ENCODE peak calls at places on chromosome 22, in seven cellular contexts. D, Q, N, S, L, X and Z are unnamed samples.

GRCh38 chr22:31604746-31605705 is 57.0 kb downstream of the PISD start:
- DNase-seq in D (no peak), Q (no peak), N (no peak), S (no peak), L (no peak), X (no peak), Z (no peak)

GRCh38 chr22:32327066-32327465 is 30.6 kb upstream of the RFPL3 start:
- DNase-seq in D (no peak), Q (peak; percentile 22), N (peak; percentile 23), S (no peak), L (peak; percentile 20), X (no peak), Z (no peak)

GRCh38 chr22:39236321-39237275 is 8.2 kb downstream of the PDGFB start:
- DNase-seq in D (no peak), Q (no peak), N (peak; percentile 76), S (no peak), L (no peak), X (no peak), Z (no peak)

GRCh38 chr22:37196539-37197450 is 8.7 kb upstream of the C1QTNF6 start:
- DNase-seq in D (peak; percentile 88), Q (peak; percentile 72), N (peak; percentile 91), S (peak; percentile 93), L (peak; percentile 64), X (peak; percentile 84), Z (peak; percentile 73)

GRCh38 chr22:32745251-32745995 is 56.1 kb upstream of the TIMP3 start:
- DNase-seq in D (no peak), Q (peak; percentile 90), N (no peak), S (peak; percentile 43), L (peak; percentile 71), X (peak; percentile 78), Z (no peak)

GRCh38 chr22:37062657-37063381 is 11.3 kb downstream of the KCTD17 start:
- DNase-seq in D (no peak), Q (no peak), N (no peak), S (no peak), L (no peak), X (no peak), Z (no peak)

GRCh38 chr22:48436201-48436931 is 1391.3 kb downstream of the BRD1 start:
- DNase-seq in D (no peak), Q (no peak), N (no peak), S (no peak), L (no peak), X (no peak), Z (no peak)

GRCh38 chr22:25368271-25368670 is 148.8 kb downstream of the CRYBB2 start:
- DNase-seq in D (peak; percentile 40), Q (peak; percentile 67), N (peak; percentile 45), S (peak; percentile 80), L (no peak), X (peak; percentile 75), Z (peak; percentile 12)

GRCh38 chr22:23387827-23388491 is 192.1 kb downstream of the IGLL1 start:
- DNase-seq in D (no peak), Q (no peak), N (no peak), S (no peak), L (no peak), X (no peak), Z (no peak)

GRCh38 chr22:34829485-34829884 is 236.5 kb upstream of the ISX start:
- DNase-seq in D (no peak), Q (no peak), N (no peak), S (no peak), L (no peak), X (no peak), Z (no peak)

GRCh38 chr22:49525776-49526535 is 301.7 kb downstream of the BRD1 start:
- DNase-seq in D (no peak), Q (no peak), N (no peak), S (no peak), L (no peak), X (no peak), Z (no peak)

GRCh38 chr22:49845241-49845640 is 8.4 kb upstream of the ZBED4 start:
- DNase-seq in D (no peak), Q (no peak), N (no peak), S (no peak), L (no peak), X (no peak), Z (no peak)

GRCh38 chr22:26470807-26471206 is 12.8 kb downstream of the HPS4 start:
- DNase-seq in D (no peak), Q (peak; percentile 39), N (no peak), S (no peak), L (no peak), X (no peak), Z (no peak)

GRCh38 chr22:48902983-48903650 is 924.6 kb downstream of the BRD1 start:
- DNase-seq in D (no peak), Q (no peak), N (no peak), S (no peak), L (no peak), X (no peak), Z (no peak)

GRCh38 chr22:37634505-37635002 is 4.9 kb upstream of the SH3BP1 start:
- DNase-seq in D (no peak), Q (no peak), N (no peak), S (no peak), L (no peak), X (no peak), Z (no peak)

GRCh38 chr22:47069270-47069669 is 306.8 kb downstream of the TBC1D22A start:
- DNase-seq in D (no peak), Q (no peak), N (no peak), S (no peak), L (no peak), X (no peak), Z (no peak)

GRCh38 chr22:35547993-35548761 is 7.5 kb downstream of the RASD2 start:
- DNase-seq in D (no peak), Q (no peak), N (no peak), S (no peak), L (no peak), X (no peak), Z (no peak)

GRCh38 chr22:38755911-38756532 is at the start of gene SUN2:
- DNase-seq in D (peak; percentile 79), Q (peak; percentile 49), N (peak; percentile 95), S (peak; percentile 97), L (peak; percentile 92), X (peak; percentile 79), Z (peak; percentile 57)

GRCh38 chr22:19554834-19555404 is 30.7 kb upstream of the CLDN5 start:
- DNase-seq in D (peak; percentile 46), Q (peak; percentile 47), N (no peak), S (no peak), L (peak; percentile 47), X (peak; percentile 10), Z (no peak)

GRCh38 chr22:27573280-27573711 is 228.3 kb downstream of the MN1 start:
- DNase-seq in D (no peak), Q (no peak), N (no peak), S (no peak), L (no peak), X (no peak), Z (no peak)

GRCh38 chr22:27574651-27575050 is 226.9 kb downstream of the MN1 start:
- DNase-seq in D (no peak), Q (no peak), N (no peak), S (no peak), L (no peak), X (no peak), Z (no peak)

GRCh38 chr22:27575348-27575747 is 226.2 kb downstream of the MN1 start:
- DNase-seq in D (no peak), Q (no peak), N (no peak), S (no peak), L (no peak), X (no peak), Z (no peak)

GRCh38 chr22:27573992-27574391 is 227.6 kb downstream of the MN1 start:
- DNase-seq in D (no peak), Q (no peak), N (no peak), S (no peak), L (no peak), X (no peak), Z (no peak)

GRCh38 chr22:27572267-27572666 is 229.3 kb downstream of the MN1 start:
- DNase-seq in D (no peak), Q (no peak), N (no peak), S (no peak), L (no peak), X (no peak), Z (no peak)
- TF ChIP-seq CTCF in D (no peak), Q (no peak), N (no peak), S (no peak), L (no peak), X (no peak), Z (no peak)

DNA sequence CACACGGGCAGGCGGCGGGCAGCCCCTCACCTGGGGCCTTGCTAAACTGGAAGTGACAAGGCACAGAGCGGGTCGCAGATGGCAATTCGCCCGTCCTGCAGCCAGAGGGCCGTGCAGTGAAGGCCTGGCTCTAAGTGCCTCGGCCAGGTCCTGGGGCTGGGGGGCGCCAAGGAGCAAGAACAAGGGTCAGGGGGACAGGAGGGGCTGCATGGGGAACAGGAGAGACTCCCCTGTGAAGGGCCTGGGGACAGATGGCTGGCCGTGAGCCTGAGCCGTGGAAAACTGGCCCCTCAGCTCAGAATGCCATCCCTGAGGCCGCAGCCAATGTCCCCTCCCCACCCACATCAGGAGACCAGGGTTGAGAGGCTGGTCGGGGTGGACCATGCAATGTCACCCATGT is 60.0 kb downstream of the RTL6 start:
- DNase-seq in D (no peak), Q (no peak), N (no peak), S (no peak), L (no peak), X (no peak), Z (no peak)
- TF ChIP-seq CTCF in D (no peak), Q (no peak), N (no peak), S (no peak), L (no peak), X (no peak), Z (no peak)

DNA sequence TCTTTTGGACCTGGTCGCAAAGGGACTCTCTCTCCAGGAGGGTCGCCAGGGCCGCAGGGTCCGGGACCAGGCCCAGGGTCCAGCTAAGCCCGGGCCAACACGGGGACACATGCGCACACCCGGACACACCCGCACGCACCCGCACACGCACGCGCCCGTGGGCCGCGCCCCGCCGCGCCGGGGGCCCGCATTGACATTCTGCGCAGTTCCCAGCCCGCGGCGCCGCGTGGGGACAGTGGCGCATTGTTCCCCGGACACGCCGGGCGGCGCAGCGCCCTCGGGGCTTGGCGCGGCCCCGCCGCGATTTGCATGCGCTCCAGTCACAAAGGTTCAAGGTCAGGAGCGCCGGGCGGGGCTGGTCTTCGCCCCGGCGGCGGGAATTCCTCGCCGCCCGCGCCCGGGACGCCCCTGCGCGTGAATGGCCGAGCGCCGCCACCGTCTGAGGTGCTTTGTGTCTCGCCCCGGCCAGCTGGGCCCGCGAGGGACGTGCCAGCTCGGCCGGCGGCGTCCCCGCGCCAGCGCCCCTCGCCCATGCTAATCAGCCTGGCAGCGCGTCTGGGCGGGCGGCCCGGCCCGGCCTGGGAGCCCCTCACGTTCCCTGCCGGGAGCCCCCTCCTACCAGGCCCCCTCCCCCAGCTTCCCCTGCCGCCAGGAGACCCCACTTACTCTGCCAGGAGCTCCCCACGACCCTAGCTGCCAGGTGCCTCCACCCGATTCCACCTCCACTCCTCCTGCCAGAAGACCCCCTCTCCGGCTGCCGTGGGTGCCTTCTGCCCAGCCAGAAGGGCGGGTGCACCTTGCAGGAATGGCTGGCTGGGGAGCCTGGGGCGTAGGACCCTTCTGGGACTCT is 50.5 kb upstream of the WNT7B start:
- DNase-seq in D (no peak), Q (no peak), N (peak; percentile 76), S (peak; percentile 88), L (peak; percentile 43), X (no peak), Z (no peak)
- TF ChIP-seq CTCF in D (peak; percentile 28), Q (no peak), N (peak; percentile 34), S (no peak), L (no peak), X (no peak), Z (no peak)

DNA sequence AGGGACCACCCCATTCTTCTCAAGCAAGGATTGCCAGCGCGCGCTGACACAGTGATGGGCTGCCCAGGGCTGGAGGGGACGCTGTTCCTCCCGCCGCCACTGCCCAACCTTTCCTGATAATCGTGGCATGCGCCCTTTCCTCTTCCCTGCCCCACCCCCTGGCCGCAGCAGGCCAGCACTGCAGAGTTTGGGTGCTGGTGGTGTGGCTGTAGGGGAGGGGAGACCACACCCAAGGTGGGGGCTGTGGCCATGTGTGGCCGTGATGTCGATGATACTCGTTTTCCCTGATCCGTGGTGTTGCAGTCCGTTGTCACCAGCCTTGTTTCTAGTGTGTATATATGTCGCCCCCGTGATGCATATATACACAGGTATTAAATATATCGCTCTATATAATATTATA is 22.8 kb upstream of the TEF start:
- DNase-seq in D (no peak), Q (no peak), N (no peak), S (no peak), L (no peak), X (no peak), Z (no peak)
- TF ChIP-seq CTCF in D (no peak), Q (no peak), N (no peak), S (no peak), L (no peak), X (no peak), Z (no peak)